ENCODE peak calls at places on chromosomes 12 and 14, in four cellular contexts. R is tibial artery, X is cardiac muscle cell, D is left lung. K is an unnamed sample.

GRCh38 chr14:100874051-100874410 is 29.5 kb downstream of the RTL1 start:
- DNase-seq in R (no peak), D (no peak), X (no peak), K (no peak)

GRCh38 chr12:65525501-65526141 is 247.1 kb downstream of the MSRB3 start:
- DNase-seq in R (no peak), D (no peak), X (no peak), K (peak; percentile 83)

GRCh38 chr14:55317907-55318306 is 46.7 kb downstream of the FBXO34 start:
- DNase-seq in D (no peak), R (no peak), X (no peak), K (no peak)

GRCh38 chr12:98188649-98189048 is 326.7 kb upstream of the TMPO start:
- DNase-seq in D (no peak), R (no peak), X (no peak), K (no peak)

GRCh38 chr12:89225401-89225800 is 126.9 kb downstream of the DUSP6 start:
- DNase-seq in X (no peak), D (no peak), R (no peak), K (peak; percentile 80)

GRCh38 chr12:62802981-62803380 is 132.0 kb downstream of the PPM1H start:
- DNase-seq in D (no peak), X (no peak), R (no peak), K (no peak)

GRCh38 chr12:92503977-92504966 is 198.5 kb upstream of the PLEKHG7 start:
- DNase-seq in D (no peak), X (no peak), R (peak; percentile 55), K (no peak)

GRCh38 chr12:94942663-94943062 is 60.8 kb downstream of the NDUFA12 start:
- DNase-seq in X (no peak), R (no peak), D (no peak), K (no peak)

GRCh38 chr12:132175496-132176357 is 31.5 kb downstream of the NOC4L start:
- DNase-seq in D (peak; percentile 58), R (no peak), X (no peak), K (no peak)

GRCh38 chr12:49588761-49589516 is 16.5 kb downstream of the FAM186B start:
- DNase-seq in X (no peak), D (no peak), R (no peak), K (no peak)

GRCh38 chr12:753401-754237 is 1.2 kb downstream of the WNK1 start:
- DNase-seq in R (peak; percentile 51), D (peak; percentile 92), X (peak; percentile 56), K (no peak)

GRCh38 chr12:90174198-90174510 is 465.5 kb upstream of the ATP2B1 start:
- DNase-seq in R (no peak), D (no peak), X (no peak), K (no peak)

GRCh38 chr12:49264466-49264872 is 413 bp upstream of the TUBA1C start:
- DNase-seq in X (peak; percentile 42), R (no peak), D (peak; percentile 90), K (no peak)

GRCh38 chr14:88792572-88793258 is at the start of gene EML5:
- DNase-seq in D (peak; percentile 97), R (peak; percentile 73), X (peak; percentile 91), K (no peak)

GRCh38 chr14:103013028-103013427 is 44.3 kb downstream of the CDC42BPB start:
- DNase-seq in X (no peak), R (no peak), D (no peak), K (no peak)

GRCh38 chr12:65867428-65867827 is 43.1 kb downstream of the HMGA2 start:
- DNase-seq in D (no peak), R (no peak), X (no peak), K (no peak)

GRCh38 chr12:40225984-40226602 is 1.3 kb downstream of the LRRK2 start:
- DNase-seq in R (no peak), X (no peak), D (no peak), K (no peak)

GRCh38 chr12:40227447-40227846 is 2.6 kb downstream of the LRRK2 start:
- DNase-seq in D (no peak), X (no peak), R (no peak), K (no peak)

GRCh38 chr12:40225337-40225983 is 663 bp downstream of the LRRK2 start:
- DNase-seq in D (no peak), R (no peak), X (no peak), K (no peak)

GRCh38 chr12:40224439-40225291 is at the start of gene LRRK2:
- DNase-seq in D (peak; percentile 99), R (peak; percentile 85), X (peak; percentile 67), K (no peak)

DNA sequence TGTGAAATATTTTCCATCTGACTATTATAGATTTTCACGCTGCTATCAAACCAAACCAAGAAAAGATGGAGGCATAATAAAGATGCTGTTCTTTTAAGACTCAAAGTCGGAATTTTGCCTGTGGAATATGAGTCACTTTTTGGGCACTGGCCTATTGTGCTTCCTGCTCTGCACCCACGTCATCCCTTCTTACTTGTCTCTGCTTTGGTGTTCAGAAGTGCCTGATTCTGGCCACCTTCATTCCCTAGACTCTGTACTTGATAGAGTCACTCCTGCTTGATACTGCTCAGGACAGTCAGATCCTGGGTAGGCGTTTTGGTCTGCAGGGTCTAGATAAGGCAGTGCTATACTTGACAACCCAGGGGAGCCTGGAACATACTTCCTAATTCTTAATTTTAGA is 1.9 kb downstream of the LRRK2 start:
- DNase-seq in D (no peak), X (no peak), R (peak; percentile 76), K (no peak)
- H3K4me3 ChIP-seq in D (peak overlapping the region; percentile 48), X (no peak overlapping the region), R (peak overlapping the region; percentile 66), K (no peak overlapping the region)

GRCh38 chr12:120649442-120650248 is 9.2 kb downstream of the CABP1 start:
- DNase-seq in X (no peak), R (no peak), D (no peak), K (no peak)
- TF ChIP-seq CTCF in X (no peak), R (no peak), D (no peak), K (no peak)

DNA sequence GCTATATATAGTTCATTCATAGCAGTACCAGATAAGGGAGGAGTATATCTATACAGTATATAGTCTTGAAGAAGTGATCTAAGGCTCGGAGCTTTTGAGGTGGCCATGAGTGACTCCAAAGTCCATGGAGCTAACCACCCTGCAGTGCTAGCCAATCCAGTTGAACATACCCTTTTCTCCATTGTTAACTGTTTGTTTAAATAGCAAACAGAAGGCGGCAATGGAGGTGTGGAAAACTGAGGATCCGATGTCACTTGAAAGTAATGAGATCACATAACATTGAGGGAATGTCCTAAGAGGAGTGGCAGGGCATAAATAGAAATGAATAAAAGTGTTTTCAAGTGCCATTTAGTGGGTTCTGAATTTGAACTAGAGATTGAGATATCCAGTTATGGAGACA is 12.4 kb upstream of the SNAPC1 start:
- DNase-seq in X (peak; percentile 60), D (no peak), R (no peak), K (no peak)
- H3K4me3 ChIP-seq in X (peak overlapping the region; percentile 50), D (peak overlapping the region; percentile 42), R (peak overlapping the region; percentile 71), K (no peak overlapping the region)

GRCh38 chr14:75425443-75425842 is 2.4 kb upstream of the JDP2 start:
- DNase-seq in X (no peak), R (no peak), D (no peak), K (no peak)

GRCh38 chr14:75427482-75428229 is at the start of gene JDP2:
- DNase-seq in X (peak; percentile 85), R (peak; percentile 93), D (peak; percentile 99), K (no peak)

GRCh38 chr14:75426332-75427125 is 1.3 kb upstream of the JDP2 start:
- DNase-seq in R (no peak), D (no peak), X (no peak), K (no peak)

GRCh38 chr14:75428230-75429104 is 645 bp downstream of the JDP2 start:
- DNase-seq in X (peak; percentile 20), D (peak; percentile 91), R (no peak), K (no peak)

GRCh38 chr14:75427126-75427481 is 718 bp upstream of the JDP2 start:
- DNase-seq in R (no peak), X (no peak), D (peak; percentile 84), K (no peak)
- TF ChIP-seq CTCF in R (no peak), X (no peak), D (no peak), K (no peak)

GRCh38 chr14:49769581-49770211 is 1.7 kb downstream of the KLHDC2 start:
- DNase-seq in R (no peak), X (no peak), D (no peak), K (no peak)
- H3K4me3 ChIP-seq in R (peak overlapping the region; percentile 96), X (peak overlapping the region; percentile 83), D (peak overlapping the region; percentile 92), K (peak overlapping the region; percentile 77)

GRCh38 chr12:116273813-116274551 is 3.5 kb downstream of the MED13L start:
- DNase-seq in R (no peak), D (no peak), X (no peak), K (no peak)
- TF ChIP-seq CTCF in R (no peak), D (peak; percentile 10), X (no peak), K (no peak)

GRCh38 chr14:73238941-73239340 is 1.6 kb downstream of the PAPLN start:
- DNase-seq in R (peak; percentile 20), D (no peak), X (no peak), K (no peak)
- H3K4me3 ChIP-seq in R (peak overlapping the region; percentile 50), D (peak overlapping the region; percentile 46), X (no peak overlapping the region), K (no peak overlapping the region)

K was measured in keratinocyte.